ENCODE peak calls at places on chromosomes 5 and 9, in five cellular contexts. U, N, T, Z and P are unnamed samples.

GRCh38 chr5:42361321-42361688 is 61.9 kb upstream of the GHR start:
- DNase-seq in U (no peak), Z (no peak), N (peak), T (no peak), P (no peak)

GRCh38 chr5:131633830-131634229 is 1.2 kb downstream of the RAPGEF6 start:
- DNase-seq in U (no peak), N (no peak), T (no peak), Z (no peak), P (no peak)

GRCh38 chr9:131036529-131037335 is 27.8 kb downstream of the LAMC3 start:
- DNase-seq in U (no peak), N (no peak), Z (no peak), T (no peak), P (no peak)

GRCh38 chr9:119667163-119667562 is 297.9 kb upstream of the BRINP1 start:
- DNase-seq in T (no peak), Z (no peak), N (peak), U (no peak), P (no peak)

GRCh38 chr9:133160742-133161541 is 2.8 kb downstream of the GBGT1 start:
- DNase-seq in Z (peak), N (peak), T (no peak), U (peak), P (peak)

GRCh38 chr5:132687995-132688394 is 14.2 kb downstream of the IL4 start:
- DNase-seq in N (no peak), U (no peak), T (no peak), Z (no peak), P (no peak)

GRCh38 chr9:710951-711745 is 130.3 kb upstream of the DMRT1 start:
- DNase-seq in N (no peak), T (no peak), U (no peak), Z (no peak), P (no peak)

GRCh38 chr5:181190711-181191525 is 14.1 kb downstream of the TRIM7 start:
- DNase-seq in Z (peak), U (no peak), N (peak), T (no peak), P (no peak)